ENCODE peak calls at places on chromosome 1, in six cellular contexts. U is NT2/D1, E is K562, W is HepG2, T is HCT116, V is H1. S is an unnamed sample.

GRCh38 chr1:210558302-210558701 is 229.6 kb downstream of the HHAT start:
- DNase-seq in W (no peak), U (no peak), E (peak; percentile 29), T (no peak), V (no peak), S (no peak)

GRCh38 chr1:203276916-203277535 is 28.3 kb upstream of the BTG2 start:
- DNase-seq in W (no peak), E (no peak), T (no peak), V (peak; percentile 40), U (no peak), S (no peak)

GRCh38 chr1:64421377-64421776 is 48.6 kb upstream of the CACHD1 start:
- DNase-seq in E (no peak), U (no peak), W (no peak), T (no peak), V (no peak), S (no peak)

GRCh38 chr1:97006044-97006676 is 284.6 kb downstream of the PTBP2 start:
- DNase-seq in U (no peak), V (no peak), E (no peak), W (no peak), T (no peak), S (peak; percentile 12)

GRCh38 chr1:214974002-214974401 is 108.5 kb upstream of the KCNK2 start:
- DNase-seq in T (no peak), W (no peak), V (no peak), U (no peak), E (no peak), S (no peak)

GRCh38 chr1:3886691-3887090 is 13.4 kb downstream of the C1orf174 start:
- DNase-seq in W (no peak), U (no peak), T (no peak), E (no peak), V (no peak), S (no peak)

GRCh38 chr1:64403331-64403730 is 66.6 kb upstream of the CACHD1 start:
- DNase-seq in U (no peak), V (no peak), W (no peak), T (no peak), E (no peak), S (no peak)

GRCh38 chr1:88681223-88681622 is 2.9 kb upstream of the PKN2 start:
- DNase-seq in E (no peak), V (no peak), T (no peak), U (no peak), W (no peak), S (no peak)

GRCh38 chr1:164320780-164321683 is 238.0 kb upstream of the PBX1 start:
- DNase-seq in U (peak; percentile 39), T (no peak), V (peak; percentile 61), E (no peak), W (no peak), S (no peak)

GRCh38 chr1:20632386-20632785 is 872 bp upstream of the PINK1 start:
- DNase-seq in T (no peak), E (no peak), W (no peak), U (no peak), V (no peak), S (no peak)

GRCh38 chr1:230243583-230244377 is 176.7 kb downstream of the GALNT2 start:
- DNase-seq in E (no peak), U (no peak), W (no peak), V (peak; percentile 45), T (no peak), S (no peak)

GRCh38 chr1:227921461-227922185 is 26.1 kb downstream of the WNT9A start:
- DNase-seq in W (no peak), E (no peak), U (no peak), V (no peak), T (no peak), S (no peak)

GRCh38 chr1:22376976-22377375 is 74.7 kb upstream of the ZBTB40 start:
- DNase-seq in T (no peak), W (no peak), V (no peak), U (no peak), E (no peak), S (no peak)

GRCh38 chr1:26403656-26404055 is 7.0 kb upstream of the LIN28A start:
- DNase-seq in V (no peak), W (no peak), U (no peak), T (no peak), E (peak; percentile 6), S (no peak)

GRCh38 chr1:156528231-156528630 is 27.7 kb upstream of the MEF2D start:
- DNase-seq in E (no peak), U (no peak), W (no peak), V (no peak), T (no peak), S (no peak)

GRCh38 chr1:70331962-70332361 is 22.6 kb downstream of the ANKRD13C start:
- DNase-seq in T (no peak), V (no peak), E (no peak), U (no peak), W (no peak), S (no peak)

GRCh38 chr1:15950763-15951295 is 25.1 kb downstream of the ZBTB17 start:
- DNase-seq in T (no peak), V (no peak), U (no peak), E (no peak), W (no peak), S (no peak)

GRCh38 chr1:116372651-116373444 is at the start of gene ATP1A1:
- DNase-seq in U (peak; percentile 97), T (peak; percentile 79), E (peak; percentile 97), V (peak; percentile 99), W (peak; percentile 85), S (peak; percentile 70)

GRCh38 chr1:18618546-18619466 is 11.8 kb upstream of the PAX7 start:
- DNase-seq in W (peak; percentile 10), E (no peak), V (no peak), T (peak; percentile 38), U (no peak), S (no peak)

GRCh38 chr1:9145021-9145668 is 16.2 kb upstream of the GPR157 start:
- DNase-seq in T (peak; percentile 71), U (no peak), E (peak; percentile 43), V (no peak), W (peak; percentile 79), S (no peak)
- TF ChIP-seq ZNF274 in T (no peak), U (no peak), E (no peak), V (no peak), W (no peak), S (no peak)

DNA sequence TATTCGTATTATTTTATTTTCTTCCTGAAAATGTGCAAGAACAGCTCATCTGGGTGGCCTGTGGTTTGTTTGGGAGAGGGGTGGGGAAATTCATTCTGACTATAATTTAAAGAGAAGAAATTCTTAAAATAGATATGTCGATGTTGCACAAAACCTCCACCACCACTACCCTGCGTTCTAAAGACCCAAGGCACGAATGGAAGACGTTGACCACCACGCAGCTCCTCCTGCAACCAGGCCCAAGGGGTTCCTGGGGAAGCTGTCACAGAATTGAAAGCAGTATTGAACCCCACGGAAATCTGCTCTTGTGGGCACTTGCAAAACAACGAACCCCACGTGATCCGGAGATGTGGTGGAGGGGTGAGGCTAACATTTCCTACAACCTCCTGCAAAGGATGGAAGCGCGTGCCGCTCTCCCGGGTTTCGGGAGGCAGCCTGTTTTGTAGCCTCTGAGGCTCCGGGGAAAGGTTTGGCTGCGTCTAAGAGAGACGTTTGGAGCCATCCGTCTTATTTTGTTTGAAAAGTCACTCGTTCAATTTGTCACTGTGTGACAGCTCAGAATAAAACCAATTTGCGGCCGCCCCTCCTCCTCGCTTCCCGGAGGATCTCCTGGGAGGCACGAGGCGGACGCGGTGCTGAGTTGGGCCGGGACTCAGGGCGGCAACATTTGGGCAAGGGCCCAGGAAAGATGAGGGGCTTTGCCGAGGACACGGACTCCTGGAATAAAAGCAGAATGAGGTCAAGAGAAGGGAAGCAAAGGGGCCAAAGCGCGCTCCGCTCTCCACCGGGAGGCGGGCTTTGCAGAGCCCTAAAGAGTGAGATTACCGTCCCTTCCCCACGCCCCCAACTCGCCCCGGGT is 791 bp upstream of the HLX start:
- DNase-seq in E (no peak), T (no peak), V (peak; percentile 52), U (no peak), W (no peak), S (no peak)
- H3K9ac ChIP-seq in E (peak overlapping the region; percentile 69), T (peak overlapping the region; percentile 58), V (no peak overlapping the region), U (peak overlapping the region; percentile 17), W (no peak overlapping the region), S (no peak overlapping the region)

GRCh38 chr1:44802306-44803061 is 2.3 kb downstream of the PLK3 start:
- DNase-seq in V (no peak), T (no peak), U (no peak), E (no peak), W (no peak), S (no peak)

GRCh38 chr1:44801491-44802305 is 1.5 kb downstream of the PLK3 start:
- DNase-seq in E (no peak), U (no peak), V (no peak), W (no peak), T (no peak), S (no peak)

GRCh38 chr1:44803062-44803311 is 2.8 kb downstream of the PLK3 start:
- DNase-seq in T (no peak), V (no peak), E (no peak), W (no peak), U (no peak), S (no peak)

GRCh38 chr1:44805311-44806024 is 1.7 kb downstream of the DYNLT4 start:
- DNase-seq in W (no peak), T (no peak), E (no peak), V (no peak), U (no peak), S (no peak)

DNA sequence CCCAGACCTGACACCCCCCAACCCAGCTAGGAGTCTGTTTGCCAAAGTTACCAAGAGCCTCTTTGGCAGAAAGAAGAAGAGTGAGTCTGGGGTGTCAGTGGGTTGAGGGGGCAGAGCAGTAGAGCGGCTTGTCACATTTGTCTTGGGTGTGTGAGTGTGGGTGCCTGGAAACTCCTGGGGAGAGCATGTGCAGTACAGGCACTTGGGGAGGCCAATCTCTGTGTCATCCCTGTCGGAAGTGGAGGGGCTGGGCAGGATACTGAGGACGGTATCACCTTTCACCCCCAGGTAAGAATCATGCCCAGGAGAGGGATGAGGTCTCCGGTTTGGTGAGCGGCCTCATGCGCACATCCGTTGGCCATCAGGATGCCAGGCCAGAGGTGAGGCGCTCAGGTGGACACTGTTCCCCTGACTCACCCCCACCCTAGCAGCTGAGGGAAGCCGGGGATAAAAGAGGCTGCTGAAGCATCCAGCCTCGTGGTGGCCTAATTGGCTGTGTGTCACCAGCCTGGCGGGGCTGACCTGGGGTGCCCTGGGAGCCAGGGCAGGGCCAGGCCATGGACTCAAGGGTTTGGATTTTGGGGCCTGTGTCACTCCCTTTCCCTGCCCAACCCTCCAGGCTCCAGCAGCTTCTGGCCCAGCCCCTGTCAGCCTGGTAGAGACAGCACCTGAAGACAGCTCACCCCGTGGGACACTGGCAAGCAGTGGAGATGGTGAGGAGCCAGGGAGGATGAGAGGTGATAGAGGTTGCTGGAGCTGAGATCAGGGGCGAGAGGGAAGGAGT is 3.3 kb downstream of the PLK3 start:
- DNase-seq in V (no peak), U (no peak), W (no peak), E (no peak), T (no peak), S (no peak)
- H3K4me3 ChIP-seq in V (no peak overlapping the region), U (no peak overlapping the region), W (no peak overlapping the region), E (no peak overlapping the region), T (no peak overlapping the region), S (no peak overlapping the region)

GRCh38 chr1:1176931-1177330 is 3.3 kb downstream of the TTLL10 start:
- DNase-seq in U (no peak), T (no peak), V (no peak), E (no peak), W (no peak), S (no peak)

GRCh38 chr1:1179983-1180861 is 6.5 kb downstream of the TTLL10 start:
- DNase-seq in V (peak; percentile 50), E (no peak), W (no peak), U (no peak), T (no peak), S (no peak)

GRCh38 chr1:1179339-1179982 is 5.8 kb downstream of the TTLL10 start:
- DNase-seq in V (no peak), U (no peak), T (no peak), W (no peak), E (no peak), S (no peak)

GRCh38 chr1:1177452-1178206 is 3.9 kb downstream of the TTLL10 start:
- DNase-seq in U (no peak), W (no peak), V (no peak), T (no peak), E (no peak), S (no peak)

GRCh38 chr1:1178794-1179331 is 5.2 kb downstream of the TTLL10 start:
- DNase-seq in V (peak; percentile 46), T (no peak), W (no peak), U (no peak), E (no peak), S (no peak)
- TF ChIP-seq ZNF274 in V (no peak), T (no peak), W (no peak), U (no peak), E (no peak), S (no peak)